ENCODE peak calls at places on chromosomes 12 and 14, in five cellular contexts. G, B, K, A and W are unnamed samples.

GRCh38 chr14:91363776-91364523 is 53.7 kb downstream of the CCDC88C start:
- DNase-seq in G (no peak), A (peak), K (no peak), B (no peak), W (no peak)

GRCh38 chr12:32139064-32139421 is 32.4 kb downstream of the BICD1 start:
- DNase-seq in B (no peak), K (peak), G (no peak), A (peak), W (no peak)

GRCh38 chr12:127785535-127785934 is 481.4 kb upstream of the TMEM132C start:
- DNase-seq in K (no peak), B (no peak), G (no peak), A (no peak), W (no peak)

GRCh38 chr14:50726372-50727107 is 58.4 kb upstream of the SAV1 start:
- DNase-seq in A (no peak), B (no peak), K (no peak), G (no peak), W (no peak)

GRCh38 chr12:23851602-23852001 is 97.9 kb downstream of the SOX5 start:
- DNase-seq in G (no peak), A (no peak), B (no peak), K (no peak), W (no peak)

GRCh38 chr12:104715562-104716182 is 242.4 kb downstream of the SLC41A2 start:
- DNase-seq in B (no peak), A (no peak), G (no peak), K (no peak), W (no peak)

GRCh38 chr12:119020377-119021360 is 39.3 kb downstream of the SRRM4 start:
- DNase-seq in K (peak), B (peak), G (peak), A (no peak), W (peak)

GRCh38 chr14:95432152-95433093 is 84.0 kb downstream of the SYNE3 start:
- DNase-seq in B (peak), K (peak), G (peak), A (no peak), W (peak)

GRCh38 chr12:23055004-23055403 is 430.0 kb downstream of the ETNK1 start:
- DNase-seq in G (peak), K (peak), B (peak), A (no peak), W (peak)

GRCh38 chr12:14982562-14982961 is 9.7 kb downstream of the PDE6H start:
- DNase-seq in G (no peak), A (no peak), K (no peak), B (no peak), W (no peak)

GRCh38 chr14:69363055-69363454 is 35.0 kb downstream of the ERH start:
- DNase-seq in A (no peak), B (no peak), K (peak), G (peak), W (peak)

GRCh38 chr12:27338473-27338872 is 5.8 kb downstream of the BMAL2 start:
- DNase-seq in K (no peak), G (no peak), B (no peak), A (no peak), W (no peak)

GRCh38 chr12:122040579-122041386 is 19.1 kb downstream of the BCL7A start:
- DNase-seq in K (peak), B (no peak), G (peak), A (no peak), W (peak)

GRCh38 chr12:104049278-104050257 is at the start of gene GLT8D2:
- DNase-seq in A (no peak), B (no peak), G (no peak), K (peak), W (no peak)

GRCh38 chr14:22748691-22749090 is 17.8 kb upstream of the OXA1L start:
- DNase-seq in G (no peak), B (no peak), K (no peak), A (no peak), W (no peak)

GRCh38 chr14:59582845-59583509 is 6.4 kb upstream of the CCDC175 start:
- DNase-seq in A (no peak), B (peak), K (peak), G (no peak), W (no peak)

GRCh38 chr14:26163761-26164160 is 434.1 kb downstream of the NOVA1 start:
- DNase-seq in B (no peak), K (peak), A (no peak), G (peak), W (peak)

GRCh38 chr12:62170241-62170640 is 90.0 kb upstream of the USP15 start:
- DNase-seq in B (no peak), K (no peak), A (no peak), G (no peak), W (no peak)

GRCh38 chr12:45547132-45547531 is 182.4 kb upstream of the ARID2 start:
- DNase-seq in K (no peak), A (no peak), B (no peak), G (no peak), W (no peak)

GRCh38 chr12:115922952-115923564 is 354.4 kb downstream of the MED13L start:
- DNase-seq in A (no peak), G (peak), K (peak), B (no peak), W (peak)

GRCh38 chr12:110590806-110591326 is 7.7 kb upstream of the PPTC7 start:
- DNase-seq in B (no peak), K (no peak), A (peak), G (no peak), W (peak)

GRCh38 chr12:122852336-122853275 is 17.3 kb downstream of the HIP1R start:
- DNase-seq in A (no peak), G (no peak), K (no peak), B (no peak), W (no peak)

GRCh38 chr12:96985515-96986362 is 78.7 kb downstream of the NEDD1 start:
- DNase-seq in K (peak), G (peak), B (peak), A (no peak), W (no peak)

GRCh38 chr12:40336573-40337199 is 111.9 kb downstream of the LRRK2 start:
- DNase-seq in K (peak), A (no peak), B (peak), G (peak), W (peak)

GRCh38 chr14:77372304-77372841 is 4.5 kb downstream of the TMED8 start:
- DNase-seq in G (no peak), A (peak), K (no peak), B (no peak), W (peak)

GRCh38 chr14:32004300-32004699 is 72.8 kb upstream of the ARHGAP5 start:
- DNase-seq in A (no peak), B (no peak), G (peak), K (no peak), W (peak)

GRCh38 chr12:129854591-129854990 is 49.2 kb downstream of the TMEM132D start:
- DNase-seq in G (no peak), K (no peak), A (no peak), B (no peak), W (no peak)

GRCh38 chr12:12718382-12718761 is 1.2 kb downstream of the CDKN1B start:
- DNase-seq in G (peak), B (no peak), K (no peak), A (no peak), W (no peak)

GRCh38 chr12:109308534-109309440 is at the start of gene FOXN4:
- DNase-seq in G (no peak), A (no peak), B (no peak), K (peak), W (no peak)

GRCh38 chr14:68718033-68718725 is 74.7 kb downstream of the ZFP36L1 start:
- DNase-seq in K (peak), B (no peak), A (no peak), G (peak), W (no peak)

GRCh38 chr12:129413295-129413694 is 490.5 kb downstream of the TMEM132D start:
- DNase-seq in G (no peak), B (no peak), K (no peak), A (no peak), W (no peak)

GRCh38 chr14:54189358-54190354 is 207.2 kb upstream of the CDKN3 start:
- DNase-seq in K (no peak), B (no peak), G (peak), A (no peak), W (no peak)

GRCh38 chr12:54173066-54173726 is 15.6 kb downstream of the SMUG1 start:
- DNase-seq in G (no peak), K (peak), B (peak), A (no peak), W (no peak)

GRCh38 chr12:89210277-89210676 is 142.0 kb downstream of the DUSP6 start:
- DNase-seq in G (no peak), A (no peak), K (no peak), B (no peak), W (no peak)

GRCh38 chr14:79306546-79306945 is 904.8 kb downstream of the DIO2 start:
- DNase-seq in K (no peak), A (no peak), B (no peak), G (no peak), W (no peak)

GRCh38 chr12:117485984-117486839 is 124.8 kb upstream of the NOS1 start:
- DNase-seq in B (no peak), A (no peak), G (peak), K (no peak), W (no peak)

GRCh38 chr14:102363182-102363952 is 626 bp downstream of the TECPR2 start:
- DNase-seq in G (peak), A (no peak), K (peak), B (peak), W (no peak)

GRCh38 chr12:17302001-17302400 is 696.0 kb upstream of the LMO3 start:
- DNase-seq in B (no peak), A (no peak), G (no peak), K (no peak), W (no peak)

GRCh38 chr12:17301544-17301943 is 695.6 kb upstream of the LMO3 start:
- DNase-seq in G (no peak), B (no peak), K (peak), A (no peak), W (no peak)

GRCh38 chr12:17304503-17305347 is 698.8 kb upstream of the LMO3 start:
- DNase-seq in B (no peak), G (peak), A (no peak), K (no peak), W (no peak)
- TF ChIP-seq JUNB in B (no peak), G (peak), A (no peak), K (no peak), W (no peak)

DNA sequence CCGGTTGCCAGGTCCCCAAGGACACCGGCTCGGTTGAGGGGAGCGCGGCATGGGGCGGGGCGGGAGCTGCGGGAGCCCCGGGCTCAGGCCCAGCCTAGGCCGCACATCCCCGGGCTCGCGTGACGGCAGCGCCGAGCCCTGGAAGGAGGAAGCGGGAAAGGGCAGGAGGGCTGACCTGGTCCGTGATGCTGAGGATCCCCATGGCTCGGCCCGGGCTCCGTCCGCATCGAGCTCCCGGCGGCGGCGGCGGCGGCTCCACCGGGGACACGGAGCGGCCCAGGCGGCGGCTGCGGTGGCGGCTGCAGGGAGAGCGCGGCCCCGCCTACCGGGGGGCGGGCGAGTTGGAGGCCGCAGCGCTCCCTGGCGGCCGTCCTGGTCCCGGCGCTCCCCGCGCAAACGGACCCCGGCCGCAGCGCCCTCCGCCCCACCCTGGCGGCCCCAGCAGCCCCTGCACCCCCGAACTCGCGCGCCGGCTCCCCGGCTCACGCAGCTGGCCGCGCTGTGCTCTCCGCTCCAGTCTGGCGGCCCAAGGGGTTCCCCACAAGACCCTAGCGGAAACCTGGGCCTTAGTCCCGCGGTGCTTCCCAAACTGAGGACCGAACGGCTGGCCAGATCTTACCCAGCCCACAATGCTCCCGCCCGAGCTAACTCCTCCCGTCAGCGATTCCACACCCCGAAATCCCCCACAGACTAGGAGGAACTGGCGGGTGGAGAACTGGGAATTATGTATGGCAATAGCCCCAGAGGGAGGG is at the start of gene ANKRD52:
- DNase-seq in G (peak), B (peak), A (no peak), K (peak), W (peak)
- TF ChIP-seq JUNB in G (no peak), B (no peak), A (no peak), K (no peak), W (no peak)

DNA sequence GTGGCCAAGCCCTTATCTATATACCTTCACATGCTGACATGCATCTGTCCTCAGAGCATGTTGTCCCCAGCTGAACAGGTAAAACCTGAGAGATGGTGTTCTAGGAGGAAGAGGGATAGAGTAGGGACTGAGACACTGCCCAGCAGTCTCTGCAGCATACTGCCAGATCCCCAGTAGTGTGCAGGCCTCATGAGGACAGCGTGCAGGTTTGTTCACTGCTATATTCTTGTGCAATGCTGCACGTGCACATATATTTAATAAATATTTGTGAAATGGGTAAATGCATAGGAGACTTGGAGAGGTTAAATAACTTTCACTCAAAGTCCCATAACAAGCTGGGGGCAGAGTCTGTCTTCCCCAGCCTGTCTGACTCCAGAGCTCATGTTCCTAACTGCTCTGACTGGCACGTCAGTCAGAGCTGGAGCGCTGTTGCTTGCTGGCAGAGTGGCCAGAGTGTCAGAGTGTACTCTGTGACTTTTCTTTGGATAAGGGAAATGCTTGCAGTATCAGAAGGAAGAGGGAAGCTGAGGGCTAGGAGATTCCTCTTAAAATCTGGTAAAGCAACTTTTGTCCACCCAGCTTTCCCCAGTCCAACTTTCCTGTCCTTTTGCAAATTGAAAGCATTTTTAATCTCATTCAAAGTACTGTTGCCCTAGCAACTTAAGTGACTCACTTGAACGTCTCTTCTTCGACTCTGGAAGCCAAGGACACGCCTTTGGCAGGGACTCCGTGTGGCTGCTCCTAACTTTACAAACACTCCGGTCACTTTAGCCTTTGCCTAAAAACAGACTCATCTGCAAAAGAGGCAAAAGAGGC is 14.9 kb upstream of the POLR3B start:
- DNase-seq in B (no peak), A (no peak), G (peak), K (no peak), W (peak)
- TF ChIP-seq JUNB in B (no peak), A (no peak), G (no peak), K (no peak), W (no peak)

DNA sequence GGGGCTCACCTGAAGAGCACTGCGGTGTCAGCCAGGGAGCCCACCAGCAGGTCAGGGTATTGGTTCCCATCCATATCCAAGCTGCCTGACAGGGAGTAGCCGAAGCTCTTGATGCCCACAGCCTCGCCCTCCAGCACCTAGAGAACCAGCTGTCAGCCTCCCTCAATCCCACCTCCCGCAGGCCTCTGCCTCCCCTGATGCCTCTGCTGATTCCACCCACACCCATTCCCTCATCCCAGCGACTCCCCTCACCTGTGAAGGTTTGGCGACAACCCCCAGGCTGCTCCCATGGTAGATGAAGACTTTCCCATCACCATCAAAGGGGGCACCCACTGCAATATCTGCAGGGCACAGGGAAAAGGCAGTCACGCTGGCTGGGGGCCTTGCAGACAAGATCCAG is 10.0 kb downstream of the ITGA7 start:
- DNase-seq in A (no peak), G (no peak), B (no peak), K (no peak), W (no peak)
- TF ChIP-seq JUNB in A (no peak), G (no peak), B (no peak), K (no peak), W (no peak)

DNA sequence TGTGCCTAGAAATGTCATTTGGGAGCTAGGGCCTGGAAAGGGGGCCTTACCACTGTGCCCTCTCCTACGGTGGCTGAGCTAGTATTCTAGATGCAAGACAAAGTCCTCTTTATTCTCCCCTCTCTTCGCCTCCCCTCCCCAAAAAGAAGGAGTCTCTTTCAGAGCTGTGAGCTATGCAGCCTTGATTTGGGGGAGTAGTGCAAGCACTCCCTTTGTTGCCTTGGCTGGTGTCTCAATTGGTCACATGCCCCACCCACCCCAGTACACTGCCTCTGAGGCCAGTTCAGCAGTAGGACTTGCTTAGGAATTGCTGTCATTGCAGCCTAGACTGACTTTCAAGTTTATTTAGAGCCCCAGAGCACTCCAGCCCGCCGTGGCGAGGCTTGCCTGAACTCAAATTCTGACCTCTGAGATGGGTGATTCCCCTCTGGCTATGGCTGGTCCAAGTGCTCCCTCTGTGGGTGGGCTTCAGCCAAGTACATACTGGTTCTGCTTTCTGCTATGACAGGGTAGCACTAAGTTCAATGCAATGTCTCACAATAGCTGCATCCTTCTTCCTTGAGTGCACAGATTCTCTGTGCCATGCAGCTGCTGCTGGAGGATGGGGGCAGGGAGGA is 37.0 kb upstream of the FBXO33 start:
- DNase-seq in G (peak), K (peak), B (no peak), A (no peak), W (peak)
- TF ChIP-seq JUNB in G (no peak), K (no peak), B (no peak), A (no peak), W (no peak)

GRCh38 chr12:131121705-131122405 is 168.1 kb downstream of the ADGRD1 start:
- DNase-seq in K (no peak), G (peak), A (no peak), B (peak), W (no peak)
- TF ChIP-seq JUNB in K (no peak), G (no peak), A (no peak), B (no peak), W (no peak)

GRCh38 chr12:94874086-94874985 is 129.2 kb downstream of the NDUFA12 start:
- DNase-seq in G (no peak), K (peak), A (no peak), B (no peak), W (no peak)

GRCh38 chr12:94873368-94874085 is 130.0 kb downstream of the NDUFA12 start:
- DNase-seq in K (peak), B (peak), G (no peak), A (no peak), W (no peak)

GRCh38 chr12:94874986-94875312 is 128.5 kb downstream of the NDUFA12 start:
- DNase-seq in B (no peak), A (no peak), K (peak), G (no peak), W (no peak)

GRCh38 chr12:94872671-94873367 is 130.7 kb downstream of the NDUFA12 start:
- DNase-seq in K (peak), G (no peak), A (no peak), B (no peak), W (no peak)

DNA sequence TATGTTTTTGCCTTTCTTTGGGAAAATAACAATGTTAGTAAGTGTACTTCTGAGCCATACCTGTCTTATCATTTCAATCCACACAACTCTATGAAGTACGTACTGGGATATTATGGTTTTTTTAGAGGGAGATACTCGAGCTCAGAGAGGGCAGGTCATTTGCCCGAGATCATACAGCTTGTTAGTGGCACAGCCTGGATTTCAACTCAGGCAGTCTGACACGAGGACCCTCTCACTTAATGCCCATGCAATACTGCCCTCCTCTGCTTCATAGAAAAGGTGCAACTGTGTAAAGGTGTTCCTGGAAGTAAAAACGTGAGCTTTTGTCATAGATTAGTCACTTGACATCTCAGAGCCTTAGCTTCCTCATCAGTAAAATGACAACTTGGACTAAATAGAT is 128.0 kb downstream of the NDUFA12 start:
- DNase-seq in K (peak), A (peak), G (peak), B (no peak), W (peak)
- TF ChIP-seq JUNB in K (no peak), A (no peak), G (no peak), B (no peak), W (no peak)

DNA sequence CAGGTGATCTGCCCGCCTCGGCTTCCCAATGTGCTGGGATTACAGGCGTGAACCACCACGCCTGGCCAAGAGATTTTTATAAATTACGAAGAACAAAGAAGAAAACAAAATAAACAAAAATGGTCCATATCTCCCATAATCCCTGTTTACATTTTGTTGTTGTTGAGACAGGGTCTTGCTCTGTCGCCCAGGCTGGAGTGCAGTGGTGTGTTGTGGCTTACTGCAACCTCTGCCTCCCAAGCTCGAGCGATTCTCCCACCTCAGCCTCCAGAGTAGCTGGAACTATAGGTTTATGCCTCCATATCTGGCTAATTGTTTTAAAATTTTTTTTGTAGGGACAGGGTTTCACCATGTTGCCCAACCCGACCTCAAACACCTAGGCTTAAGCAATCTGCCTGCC is 156.1 kb downstream of the ZNF664 start:
- DNase-seq in A (no peak), G (no peak), B (no peak), K (no peak), W (no peak)
- TF ChIP-seq JUNB in A (no peak), G (no peak), B (no peak), K (no peak), W (no peak)